ENCODE peak calls at places on chromosomes 6 and 20, in six cellular contexts. C is K562, D is HepG2, O is H1, W is GM12878, S is HCT116. F is an unnamed sample. For H3K4me1, the result is how much of the 10 kb centered on the place peaks cover.

GRCh38 chr6:131894735-131895424 is 56.3 kb downstream of the CCN2 start:
- DNase-seq in D (peak), C (no peak), S (no peak), W (no peak), O (no peak), F (no peak)

GRCh38 chr20:40768105-40768504 is 79.1 kb upstream of the MAFB start:
- DNase-seq in O (no peak), S (no peak), D (no peak), C (no peak), W (no peak), F (no peak)

GRCh38 chr6:10759312-10759839 is 11.8 kb downstream of the TMEM14B start:
- DNase-seq in W (no peak), C (peak), O (no peak), D (peak), S (peak), F (peak)

GRCh38 chr6:91860951-91861350 is 1274.1 kb upstream of the MAP3K7 start:
- DNase-seq in S (no peak), D (no peak), O (no peak), C (no peak), W (no peak), F (no peak)

GRCh38 chr20:58389968-58390658 is 1.1 kb downstream of the VAPB start:
- DNase-seq in C (peak), O (no peak), D (no peak), W (no peak), S (peak), F (no peak)

GRCh38 chr6:101011165-101011564 is 130.0 kb upstream of the ASCC3 start:
- DNase-seq in W (peak), C (no peak), D (no peak), S (no peak), O (no peak), F (no peak)

GRCh38 chr6:87722831-87723726 is 21.0 kb upstream of the AKIRIN2 start:
- DNase-seq in O (no peak), C (peak), S (peak), W (peak), D (peak), F (peak)

GRCh38 chr6:4637691-4638433 is 138.3 kb upstream of the CDYL start:
- DNase-seq in O (no peak), S (peak), D (no peak), W (peak), C (peak), F (no peak)

GRCh38 chr6:39898625-39899024 is 35.6 kb downstream of the MOCS1 start:
- DNase-seq in S (no peak), W (no peak), O (no peak), D (no peak), C (no peak), F (no peak)

GRCh38 chr20:48687097-48687800 is 140.6 kb downstream of the PREX1 start:
- DNase-seq in W (no peak), C (no peak), S (no peak), O (no peak), D (no peak), F (no peak)

GRCh38 chr20:60952861-60953260 is 299.2 kb upstream of the CDH4 start:
- DNase-seq in O (no peak), W (no peak), D (no peak), S (no peak), C (no peak), F (no peak)

GRCh38 chr20:64112691-64113443 is 5.5 kb upstream of the NPBWR2 start:
- DNase-seq in W (no peak), O (peak), D (no peak), C (no peak), S (no peak), F (no peak)

GRCh38 chr20:61387204-61387958 is 135.3 kb downstream of the CDH4 start:
- DNase-seq in W (no peak), S (no peak), C (peak), O (peak), D (no peak), F (no peak)

GRCh38 chr6:107557698-107558097 is 67.8 kb downstream of the SOBP start:
- DNase-seq in W (no peak), O (no peak), D (no peak), S (no peak), C (no peak), F (no peak)

GRCh38 chr20:49480236-49480635 is 2.2 kb downstream of the KCNB1 start:
- DNase-seq in S (no peak), O (no peak), C (no peak), D (no peak), W (no peak), F (no peak)

GRCh38 chr6:148523051-148523450 is 180.4 kb downstream of the SASH1 start:
- DNase-seq in C (no peak), O (no peak), W (no peak), D (no peak), S (no peak), F (no peak)

GRCh38 chr6:108163267-108163643 is 2.6 kb upstream of the NR2E1 start:
- DNase-seq in D (no peak), W (no peak), S (peak), O (no peak), C (no peak), F (no peak)

GRCh38 chr6:170167657-170168159 is 123.2 kb downstream of the DLL1 start:
- DNase-seq in D (no peak), S (no peak), O (no peak), C (no peak), W (no peak), F (no peak)

GRCh38 chr6:31402324-31403282 is 792 bp upstream of the MICA start:
- DNase-seq in S (no peak), O (no peak), C (no peak), W (no peak), D (no peak), F (no peak)

GRCh38 chr6:35586542-35586941 is 73.8 kb upstream of the TULP1 start:
- DNase-seq in W (no peak), C (no peak), D (no peak), O (no peak), S (no peak), F (no peak)

GRCh38 chr6:351011-351866 is 40.3 kb upstream of the IRF4 start:
- DNase-seq in O (no peak), W (no peak), S (no peak), D (no peak), C (no peak), F (no peak)

GRCh38 chr6:49151461-49151860 is 311.6 kb downstream of the MMUT start:
- DNase-seq in S (no peak), W (no peak), C (no peak), O (no peak), D (no peak), F (no peak)

GRCh38 chr6:144824018-144824417 is 538.9 kb downstream of the UTRN start:
- DNase-seq in W (no peak), C (no peak), S (no peak), D (no peak), O (no peak), F (no peak)

GRCh38 chr6:144816936-144817335 is 531.8 kb downstream of the UTRN start:
- DNase-seq in C (no peak), W (no peak), D (peak), S (no peak), O (no peak), F (no peak)

GRCh38 chr6:144820270-144820669 is 535.1 kb downstream of the UTRN start:
- DNase-seq in D (no peak), S (peak), O (no peak), C (no peak), W (no peak), F (no peak)
- H3K4me1 ChIP-seq in D (under half), S (under half), O (under half), C (under half), W (under half), F (under half)

GRCh38 chr6:44457606-44458005 is 70.1 kb downstream of the CDC5L start:
- DNase-seq in S (no peak), D (no peak), W (no peak), O (no peak), C (no peak), F (no peak)

GRCh38 chr6:44456070-44456965 is 68.8 kb downstream of the CDC5L start:
- DNase-seq in S (peak), O (no peak), W (no peak), C (peak), D (peak), F (peak)

GRCh38 chr6:44456966-44457292 is 69.4 kb downstream of the CDC5L start:
- DNase-seq in C (no peak), O (no peak), W (no peak), D (no peak), S (no peak), F (no peak)

GRCh38 chr6:44462335-44462734 is 74.8 kb downstream of the CDC5L start:
- DNase-seq in W (no peak), C (peak), S (no peak), D (no peak), O (no peak), F (no peak)

GRCh38 chr6:44458551-44458950 is 71.0 kb downstream of the CDC5L start:
- DNase-seq in D (no peak), O (no peak), W (no peak), S (no peak), C (no peak), F (no peak)
- TF ChIP-seq ZNF274 in D (no peak), O (no peak), W (no peak), S (no peak), C (no peak), F (no peak)

DNA sequence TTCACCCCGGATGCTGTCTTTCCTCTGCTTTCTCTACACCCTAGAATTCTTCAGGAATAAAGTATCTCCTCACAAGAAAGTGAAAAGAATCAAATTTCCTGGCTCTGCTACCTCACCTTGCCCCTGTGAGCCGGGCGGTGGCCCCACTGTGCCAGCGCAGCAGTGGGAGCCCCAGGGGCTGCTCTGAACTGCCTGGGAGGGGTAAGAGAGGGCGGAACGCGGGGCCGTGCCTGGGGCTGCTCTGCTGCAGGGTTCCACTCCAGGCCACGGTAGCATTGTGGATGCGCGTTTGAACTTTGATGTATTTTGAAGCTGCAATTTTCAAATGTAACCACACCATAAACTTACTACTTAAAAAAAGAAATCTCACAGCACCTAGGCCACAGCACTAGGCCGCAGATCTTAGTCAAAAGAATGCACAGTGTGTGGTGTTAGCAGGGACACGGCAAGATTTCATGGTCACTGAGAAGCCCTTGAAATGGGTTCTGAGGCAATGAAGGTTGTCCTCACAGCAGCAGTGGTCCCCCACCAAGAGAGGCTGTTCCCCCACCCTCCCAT is 57.5 kb downstream of the PRDM1 start:
- DNase-seq in S (no peak), C (no peak), O (no peak), D (no peak), W (no peak), F (no peak)
- TF ChIP-seq YY1 in S (no peak), C (no peak), O (no peak), D (no peak), W (no peak), F (no peak)

DNA sequence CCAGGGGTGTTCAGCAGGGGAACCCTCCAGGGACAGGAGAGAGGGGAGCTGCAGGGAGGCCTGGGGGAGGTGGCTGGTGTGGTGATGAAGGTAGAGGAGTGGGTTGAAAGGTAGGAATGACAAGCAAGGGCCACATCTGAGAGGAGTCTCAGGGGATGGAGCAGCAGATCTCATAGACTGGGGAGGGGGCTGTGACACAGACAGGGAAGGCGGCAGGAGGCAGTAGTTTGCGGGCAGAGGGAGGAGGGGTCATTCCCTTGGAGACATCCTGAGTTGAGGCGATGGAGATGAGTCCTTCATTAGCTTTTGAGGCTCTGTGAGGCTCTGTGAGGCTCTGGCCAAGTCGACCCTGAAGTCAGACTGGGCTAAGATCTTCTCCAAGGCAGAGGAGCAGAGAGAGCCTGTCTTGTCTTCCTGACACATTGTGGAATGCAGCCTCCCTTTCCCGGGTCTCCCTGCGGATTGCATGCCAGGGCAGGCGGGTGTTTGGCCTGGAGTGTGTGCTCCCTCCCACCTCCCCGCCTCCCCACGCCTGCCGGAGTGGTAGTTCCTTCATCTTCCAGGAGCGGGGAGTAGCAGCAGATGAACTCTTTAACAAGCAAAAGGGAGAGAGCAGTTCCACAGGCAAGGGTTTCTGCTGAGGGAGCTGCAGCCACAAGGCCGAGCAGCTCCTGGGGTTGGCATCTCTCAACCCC is 34.3 kb upstream of the MLN start:
- DNase-seq in S (no peak), D (no peak), C (no peak), W (no peak), O (no peak), F (no peak)
- H3K4me1 ChIP-seq in S (under half), D (under half), C (under half), W (under half), O (under half), F (under half)